ENCODE peak calls at places on chromosomes 3 and 15, in four cellular contexts. I is adipocyte, Q is ovary, N is H1. R is an unnamed sample.

GRCh38 chr15:67716171-67716570 is 109.1 kb upstream of the SKOR1 start:
- DNase-seq in I (no peak), Q (no peak), N (no peak), R (no peak)

GRCh38 chr3:9345041-9345440 is 17.8 kb upstream of the THUMPD3 start:
- DNase-seq in Q (no peak), I (no peak), N (no peak), R (no peak)

GRCh38 chr15:81783076-81783475 is 262.7 kb downstream of the MEX3B start:
- DNase-seq in Q (no peak), I (no peak), N (peak), R (no peak)

GRCh38 chr3:43034911-43035310 is 55.8 kb downstream of the GASK1A start:
- DNase-seq in I (no peak), Q (no peak), N (no peak), R (no peak)

GRCh38 chr15:62060896-62061280 is 641 bp upstream of the VPS13C start:
- DNase-seq in I (no peak), Q (no peak), N (no peak), R (peak)

GRCh38 chr3:130084581-130084980 is 3.0 kb downstream of the ALG1L2 start:
- DNase-seq in Q (no peak), N (no peak), I (no peak), R (no peak)

GRCh38 chr3:172138792-172139507 is 99.6 kb downstream of the FNDC3B start:
- DNase-seq in I (peak), Q (no peak), N (no peak), R (no peak)

GRCh38 chr3:191238321-191238817 is 39.3 kb downstream of the OSTN start:
- DNase-seq in Q (no peak), N (no peak), I (peak), R (peak)

GRCh38 chr3:113825090-113825489 is 13.5 kb upstream of the GRAMD1C start:
- DNase-seq in I (no peak), N (no peak), Q (no peak), R (no peak)

GRCh38 chr3:79086514-79086913 is 681.3 kb downstream of the ROBO1 start:
- DNase-seq in Q (no peak), I (peak), N (peak), R (peak)

GRCh38 chr3:194189243-194189791 is 53.4 kb downstream of the HES1 start:
- DNase-seq in Q (no peak), N (no peak), I (peak), R (peak)

GRCh38 chr15:70164910-70165791 is 67.4 kb upstream of the TLE3 start:
- DNase-seq in Q (no peak), I (no peak), N (no peak), R (no peak)

GRCh38 chr3:17057316-17057715 is 172.6 kb downstream of the PLCL2 start:
- DNase-seq in N (no peak), I (peak), Q (no peak), R (peak)

GRCh38 chr15:60370105-60370803 is 27.5 kb downstream of the ANXA2 start:
- DNase-seq in N (no peak), Q (no peak), I (no peak), R (peak)

GRCh38 chr3:64264491-64265109 is 39.3 kb upstream of the PRICKLE2 start:
- DNase-seq in I (peak), Q (no peak), N (no peak), R (peak)

GRCh38 chr3:122421836-122422235 is 6.0 kb upstream of the WDR5B start:
- DNase-seq in I (no peak), Q (no peak), N (no peak), R (no peak)

GRCh38 chr3:139135657-139136056 is 91.0 kb upstream of the PRR23C start:
- DNase-seq in N (no peak), I (no peak), Q (no peak), R (no peak)

GRCh38 chr15:27059610-27060202 is 88.7 kb downstream of the GABRG3 start:
- DNase-seq in Q (no peak), N (peak), I (peak), R (peak)

GRCh38 chr3:86954751-86955150 is 36.2 kb downstream of the VGLL3 start:
- DNase-seq in I (no peak), N (no peak), Q (no peak), R (peak)

GRCh38 chr15:39786444-39787056 is 3.9 kb upstream of the FSIP1 start:
- DNase-seq in I (peak), Q (no peak), N (no peak), R (peak)

GRCh38 chr3:72255736-72256559 is 471.0 kb upstream of the PROK2 start:
- DNase-seq in Q (no peak), I (no peak), N (no peak), R (no peak)

GRCh38 chr3:131806736-131807135 is 228.1 kb downstream of the CPNE4 start:
- DNase-seq in N (no peak), I (no peak), Q (no peak), R (no peak)

GRCh38 chr3:128112406-128112968 is 11.1 kb downstream of the RUVBL1 start:
- DNase-seq in I (peak), N (no peak), Q (no peak), R (peak)

GRCh38 chr3:172213168-172213567 is 173.8 kb downstream of the FNDC3B start:
- DNase-seq in I (no peak), Q (no peak), N (no peak), R (peak)

GRCh38 chr15:33871911-33872760 is 96.2 kb upstream of the CHRM5 start:
- DNase-seq in N (no peak), I (no peak), Q (no peak), R (peak)

GRCh38 chr3:192899540-192899982 is 18.1 kb downstream of the MB21D2 start:
- DNase-seq in N (no peak), I (no peak), Q (no peak), R (peak)

GRCh38 chr15:35206060-35206675 is 121.1 kb upstream of the NANOGP8 start:
- DNase-seq in I (no peak), Q (no peak), N (peak), R (peak)

GRCh38 chr15:67832031-67832551 is 6.8 kb downstream of the SKOR1 start:
- DNase-seq in Q (no peak), N (peak), I (peak), R (peak)

GRCh38 chr3:112351036-112351435 is 18.1 kb downstream of the CD200 start:
- DNase-seq in I (no peak), Q (no peak), N (no peak), R (no peak)

GRCh38 chr3:142029052-142029642 is 120.2 kb downstream of the TFDP2 start:
- DNase-seq in Q (no peak), N (no peak), I (no peak), R (no peak)

GRCh38 chr3:11721114-11721440 is 77.4 kb upstream of the VGLL4 start:
- DNase-seq in Q (no peak), I (peak), N (no peak), R (no peak)
- H3K4me3 ChIP-seq in Q (peak), I (peak), N (no peak), R (peak)

GRCh38 chr3:185316740-185317407 is 46.1 kb upstream of the MAP3K13 start:
- DNase-seq in N (no peak), I (peak), Q (no peak), R (peak)
- H3K4me3 ChIP-seq in N (no peak), I (peak), Q (no peak), R (no peak)

DNA sequence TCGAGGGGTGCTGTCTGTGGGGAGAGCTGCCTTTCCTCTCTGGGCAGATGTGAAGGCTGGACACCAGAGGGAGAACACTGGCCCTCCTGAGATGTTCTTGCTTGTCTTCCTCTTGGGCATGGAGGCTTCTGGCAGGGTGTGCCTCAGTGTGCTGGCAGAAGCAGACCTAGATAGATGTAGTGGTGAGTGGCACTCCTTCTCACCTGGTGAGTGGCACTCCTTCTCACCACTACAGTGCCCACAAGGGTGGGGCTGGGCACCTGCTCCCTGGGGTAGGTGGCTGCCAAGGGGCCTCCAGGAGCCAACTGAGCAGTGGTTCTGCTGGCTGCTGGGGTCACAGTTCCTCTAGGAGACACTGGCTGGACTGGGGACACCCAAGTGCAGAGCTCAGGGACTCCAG is 18.7 kb downstream of the ACVR2B start:
- DNase-seq in N (no peak), Q (no peak), I (no peak), R (no peak)
- H3K4me3 ChIP-seq in N (no peak), Q (no peak), I (no peak), R (no peak)

GRCh38 chr3:101852983-101853382 is 3.7 kb downstream of the NFKBIZ start:
- DNase-seq in I (no peak), N (no peak), Q (no peak), R (no peak)
- H3K4me3 ChIP-seq in I (no peak), N (no peak), Q (no peak), R (no peak)

DNA sequence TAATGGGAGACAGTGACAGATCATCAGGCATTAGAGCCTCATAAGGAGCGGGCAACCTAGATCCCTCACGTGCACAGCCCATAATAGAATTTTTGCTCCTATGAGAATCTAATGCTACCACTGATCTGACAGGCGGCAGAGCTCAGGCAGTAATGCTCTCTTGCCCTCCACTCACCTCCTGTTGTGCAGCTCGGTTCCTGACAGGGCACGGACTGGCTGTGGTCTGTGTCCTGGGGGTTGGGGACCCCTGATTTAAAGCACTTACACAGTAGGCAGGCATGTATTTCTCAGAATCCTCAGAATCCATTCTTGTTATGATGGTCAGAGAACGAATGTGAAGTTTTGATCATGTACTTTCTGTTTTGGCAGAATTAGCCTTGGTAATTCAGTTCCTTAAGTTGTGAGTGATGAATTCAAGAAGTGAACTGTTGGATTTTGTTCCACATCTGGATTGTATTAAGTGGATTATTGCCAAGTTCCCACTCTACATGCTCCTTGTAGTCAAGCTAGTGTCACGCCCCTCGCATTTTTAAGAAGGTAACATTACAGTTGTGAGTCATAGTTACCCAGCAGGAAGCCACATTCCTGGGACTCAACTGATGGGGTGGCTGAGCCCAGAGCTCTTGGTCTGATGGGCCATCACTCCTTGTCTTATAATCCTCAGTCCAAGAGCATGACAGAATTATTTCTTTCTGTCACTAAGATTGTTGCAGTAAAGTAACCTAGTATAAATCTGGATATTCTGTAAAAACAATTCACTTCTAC is 102.5 kb downstream of the PTPRG start:
- DNase-seq in N (peak), I (peak), Q (no peak), R (peak)
- H3K4me3 ChIP-seq in N (peak), I (peak), Q (no peak), R (peak)

GRCh38 chr15:80591471-80591870 is 103.6 kb upstream of the ABHD17C start:
- DNase-seq in N (no peak), Q (no peak), I (no peak), R (no peak)
- H3K4me3 ChIP-seq in N (no peak), Q (no peak), I (no peak), R (no peak)